ENCODE peak calls at places on chromosomes 4 and X, in four cellular contexts. One of them, this sample, is unnamed.

GRCh38 chrX:73916931-73917657 is 354.1 kb downstream of the CHIC1 start:
- DNase-seq in H1: no peak
- DNase-seq in GM12878: no peak
- DNase-seq in HCT116: peak; percentile 4
- DNase-seq in this sample: peak; percentile 67

GRCh38 chr4:26150948-26151347 is 169.9 kb upstream of the RBPJ start:
- DNase-seq in H1: no peak
- DNase-seq in GM12878: no peak
- DNase-seq in HCT116: no peak
- DNase-seq in this sample: no peak

GRCh38 chrX:17656035-17656418 is 81.3 kb upstream of the SCML1 start:
- DNase-seq in H1: peak; percentile 48
- DNase-seq in GM12878: no peak
- DNase-seq in HCT116: no peak
- DNase-seq in this sample: no peak

GRCh38 chr4:17276821-17277220 is 235.1 kb downstream of the QDPR start:
- DNase-seq in H1: no peak
- DNase-seq in GM12878: no peak
- DNase-seq in HCT116: no peak
- DNase-seq in this sample: no peak

GRCh38 chr4:110636231-110636676 is 13.4 kb upstream of the PITX2 start:
- DNase-seq in H1: no peak
- DNase-seq in GM12878: no peak
- DNase-seq in HCT116: peak; percentile 23
- DNase-seq in this sample: no peak

GRCh38 chrX:23578079-23578478 is 89.2 kb upstream of the PRDX4 start:
- DNase-seq in H1: no peak
- DNase-seq in GM12878: no peak
- DNase-seq in HCT116: no peak
- DNase-seq in this sample: no peak

GRCh38 chr4:122205687-122206086 is 53.6 kb downstream of the BLTP1 start:
- DNase-seq in H1: no peak
- DNase-seq in GM12878: no peak
- DNase-seq in HCT116: no peak
- DNase-seq in this sample: no peak

GRCh38 chr4:15882675-15883086 is 55.9 kb downstream of the FGFBP1 start:
- DNase-seq in H1: peak; percentile 51
- DNase-seq in GM12878: peak; percentile 64
- DNase-seq in HCT116: peak; percentile 79
- DNase-seq in this sample: peak; percentile 76

GRCh38 chr4:104449537-104449936 is 45.2 kb downstream of the CXXC4 start:
- DNase-seq in H1: no peak
- DNase-seq in GM12878: no peak
- DNase-seq in HCT116: no peak
- DNase-seq in this sample: no peak

GRCh38 chrX:68997911-68998310 is 167.3 kb downstream of the PJA1 start:
- DNase-seq in H1: no peak
- DNase-seq in GM12878: no peak
- DNase-seq in HCT116: no peak
- DNase-seq in this sample: no peak

GRCh38 chr4:168769416-168769815 is 240.6 kb downstream of the CBR4 start:
- DNase-seq in H1: no peak
- DNase-seq in GM12878: no peak
- DNase-seq in HCT116: no peak
- DNase-seq in this sample: no peak

GRCh38 chrX:9492901-9493300 is 28.0 kb downstream of the TBL1X start:
- DNase-seq in H1: no peak
- DNase-seq in GM12878: no peak
- DNase-seq in HCT116: no peak
- DNase-seq in this sample: no peak

DNA sequence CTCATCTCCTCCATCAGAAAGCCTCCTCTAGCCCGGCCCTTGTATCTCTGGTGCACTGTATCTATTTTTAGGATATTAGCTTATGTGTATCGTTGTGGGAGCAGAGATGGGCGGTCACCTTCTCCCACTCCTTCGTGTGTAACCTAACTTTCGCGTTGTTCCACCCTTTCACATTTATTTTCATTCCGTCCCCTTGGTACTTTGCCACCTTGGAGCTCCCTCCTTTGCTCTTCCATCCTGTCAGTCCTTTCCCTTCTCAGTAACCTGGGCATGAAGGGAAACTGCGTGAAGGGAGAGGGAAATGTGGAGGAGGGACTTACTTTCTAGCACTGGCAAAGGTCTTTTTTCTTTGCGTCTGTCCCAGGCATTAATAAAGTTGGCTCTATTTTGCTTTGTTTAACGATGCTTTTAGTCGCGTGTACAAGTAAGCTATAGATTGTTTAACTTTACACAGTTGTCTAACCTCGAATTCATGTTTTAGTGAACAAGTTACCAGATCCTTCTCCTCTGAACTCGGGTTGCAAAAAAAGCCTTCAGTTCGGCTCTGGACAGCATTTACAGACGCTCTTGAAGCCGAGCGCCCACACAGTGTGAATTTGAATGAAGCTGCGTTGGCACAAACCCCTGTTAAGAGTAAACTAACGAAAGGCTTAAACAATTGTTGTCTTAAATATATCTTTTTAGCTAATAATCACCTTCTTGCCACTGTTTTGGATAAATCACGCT is 3.9 kb downstream of the PCDH10 start:
- DNase-seq in H1: peak; percentile 40
- DNase-seq in GM12878: no peak
- DNase-seq in HCT116: no peak
- DNase-seq in this sample: no peak
- TF ChIP-seq ZNF274 in H1: no peak
- TF ChIP-seq ZNF274 in GM12878: no peak
- TF ChIP-seq ZNF274 in HCT116: no peak
- TF ChIP-seq ZNF274 in this sample: no peak

DNA sequence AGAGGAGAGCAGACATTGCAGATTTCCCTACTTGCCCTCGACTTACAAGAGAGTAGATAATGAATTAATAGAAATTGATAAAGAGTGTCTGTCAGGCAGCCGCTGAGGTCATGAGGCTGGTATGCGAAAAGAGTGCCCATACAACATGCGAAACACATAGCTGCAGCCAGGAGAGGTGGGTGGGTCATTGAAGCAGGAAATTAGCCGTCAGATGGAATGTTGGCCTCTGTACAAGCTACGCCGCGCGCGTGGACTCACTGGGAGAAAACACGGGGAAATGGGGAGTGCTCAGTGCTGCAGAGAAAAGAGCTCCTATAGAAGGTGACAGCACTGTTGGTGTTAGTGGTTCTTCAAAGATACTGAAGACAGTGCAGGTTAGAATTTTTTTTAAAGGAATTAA is 125.1 kb downstream of the RAPGEF2 start:
- DNase-seq in H1: no peak
- DNase-seq in GM12878: no peak
- DNase-seq in HCT116: peak; percentile 48
- DNase-seq in this sample: no peak
- H3K9ac ChIP-seq in H1: no peak overlapping the region
- H3K9ac ChIP-seq in GM12878: no peak overlapping the region
- H3K9ac ChIP-seq in HCT116: peak overlapping the region; percentile 31
- H3K9ac ChIP-seq in this sample: no peak overlapping the region

GRCh38 chr4:47482326-47482725 is 2.7 kb upstream of the ATP10D start:
- DNase-seq in H1: no peak
- DNase-seq in GM12878: no peak
- DNase-seq in HCT116: no peak
- DNase-seq in this sample: no peak
- H3K4me1 ChIP-seq in H1: no peaks in the 10 kb centered on the region
- H3K4me1 ChIP-seq in GM12878: peaks cover 17% of the 10 kb centered on the region
- H3K4me1 ChIP-seq in HCT116: peaks cover 20% of the 10 kb centered on the region
- H3K4me1 ChIP-seq in this sample: no peaks in the 10 kb centered on the region

GRCh38 chr4:88002786-88003185 is 4.6 kb upstream of the PKD2 start:
- DNase-seq in H1: no peak
- DNase-seq in GM12878: no peak
- DNase-seq in HCT116: no peak
- DNase-seq in this sample: no peak
- TF ChIP-seq ZNF274 in H1: no peak
- TF ChIP-seq ZNF274 in GM12878: no peak
- TF ChIP-seq ZNF274 in HCT116: no peak
- TF ChIP-seq ZNF274 in this sample: no peak

DNA sequence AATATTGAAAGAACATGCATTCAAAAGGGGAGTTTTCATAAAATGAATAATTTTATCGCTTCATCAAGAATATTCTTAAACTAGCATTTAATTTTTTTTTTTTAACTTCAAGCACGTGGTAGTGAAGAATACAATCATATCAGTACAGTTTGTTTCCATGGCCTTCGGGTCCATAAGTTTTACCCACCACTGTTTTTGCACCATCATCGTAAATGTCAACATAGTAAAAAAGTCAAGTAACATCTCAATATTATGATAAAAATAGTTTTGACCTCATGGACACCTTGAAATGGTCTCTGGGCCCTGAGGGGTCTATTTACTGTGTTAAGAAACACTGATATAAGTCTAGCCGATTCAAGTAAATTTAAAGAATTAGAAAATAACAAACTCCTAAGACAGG is 80.2 kb downstream of the ANKRD17 start:
- DNase-seq in H1: no peak
- DNase-seq in GM12878: no peak
- DNase-seq in HCT116: no peak
- DNase-seq in this sample: no peak
- H3K9ac ChIP-seq in H1: no peak overlapping the region
- H3K9ac ChIP-seq in GM12878: no peak overlapping the region
- H3K9ac ChIP-seq in HCT116: no peak overlapping the region
- H3K9ac ChIP-seq in this sample: no peak overlapping the region

DNA sequence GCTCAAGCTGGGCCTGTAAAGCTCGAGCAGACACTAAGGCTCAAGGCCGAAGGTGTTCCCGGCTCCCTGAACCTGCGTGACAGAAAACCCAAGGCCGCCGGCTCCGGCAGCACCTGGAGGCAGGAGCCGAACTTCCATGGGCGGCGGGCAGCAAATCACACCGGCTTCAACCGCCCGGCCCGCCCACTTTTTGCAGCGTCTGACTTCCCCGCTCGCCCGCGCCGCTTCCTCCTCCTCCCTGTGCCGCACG is 940 bp upstream of the NSD2 start:
- DNase-seq in H1: no peak
- DNase-seq in GM12878: no peak
- DNase-seq in HCT116: peak; percentile 73
- DNase-seq in this sample: peak; percentile 73
- H3K4me1 ChIP-seq in H1: no peaks in the 10 kb centered on the region
- H3K4me1 ChIP-seq in GM12878: peaks cover 22% of the 10 kb centered on the region
- H3K4me1 ChIP-seq in HCT116: peaks cover 52% of the 10 kb centered on the region
- H3K4me1 ChIP-seq in this sample: peaks cover 10% of the 10 kb centered on the region

GRCh38 chr4:53489279-53489889 is 101.9 kb downstream of the LNX1 start:
- DNase-seq in H1: no peak
- DNase-seq in GM12878: no peak
- DNase-seq in HCT116: no peak
- DNase-seq in this sample: no peak

GRCh38 chr4:53484911-53485459 is 106.3 kb downstream of the LNX1 start:
- DNase-seq in H1: no peak
- DNase-seq in GM12878: no peak
- DNase-seq in HCT116: no peak
- DNase-seq in this sample: no peak

GRCh38 chr4:53494851-53495250 is 96.4 kb downstream of the LNX1 start:
- DNase-seq in H1: no peak
- DNase-seq in GM12878: no peak
- DNase-seq in HCT116: no peak
- DNase-seq in this sample: no peak

GRCh38 chr4:53490965-53491622 is 100.2 kb downstream of the LNX1 start:
- DNase-seq in H1: no peak
- DNase-seq in GM12878: no peak
- DNase-seq in HCT116: peak; percentile 27
- DNase-seq in this sample: peak; percentile 8

DNA sequence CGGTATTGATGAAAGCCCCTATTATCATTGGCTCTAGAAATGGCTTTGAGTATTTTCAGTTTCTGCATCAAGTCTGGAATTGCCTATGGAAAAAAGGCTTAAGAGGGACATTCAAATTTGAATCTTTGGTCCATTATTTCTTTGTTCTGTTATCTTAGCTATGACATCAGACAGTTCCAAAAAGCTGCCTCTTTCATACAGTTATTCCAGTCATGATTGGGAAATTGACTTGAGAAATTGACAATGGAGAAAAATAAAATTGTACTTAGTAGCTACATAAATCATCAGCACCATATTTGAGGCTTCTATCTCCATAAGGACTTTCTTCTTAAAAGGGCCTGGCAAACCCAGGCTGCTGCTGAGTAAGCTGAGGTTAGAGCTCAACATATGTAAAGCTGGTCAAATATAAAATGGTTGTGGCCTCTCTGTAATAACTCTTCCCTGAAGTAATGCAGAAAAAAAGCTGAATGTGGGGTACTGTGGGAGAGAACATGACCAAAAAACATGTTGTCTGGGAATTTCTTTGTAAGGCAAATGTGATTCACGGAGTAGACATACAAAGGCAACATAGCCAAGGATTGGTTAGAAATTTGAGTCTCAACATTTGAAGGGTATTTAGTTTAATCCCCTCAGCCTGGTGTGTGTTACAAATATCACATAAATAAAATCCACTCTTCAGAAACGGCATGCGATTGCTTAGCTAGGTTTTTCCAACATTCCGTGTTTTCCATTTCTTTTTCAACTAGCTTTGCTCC is 100.9 kb downstream of the LNX1 start:
- DNase-seq in H1: no peak
- DNase-seq in GM12878: no peak
- DNase-seq in HCT116: no peak
- DNase-seq in this sample: no peak
- TF ChIP-seq ZNF274 in H1: no peak
- TF ChIP-seq ZNF274 in GM12878: no peak
- TF ChIP-seq ZNF274 in HCT116: no peak
- TF ChIP-seq ZNF274 in this sample: no peak

GRCh38 chr4:152938237-152938969 is 2.3 kb downstream of the FHDC1 start:
- DNase-seq in H1: no peak
- DNase-seq in GM12878: no peak
- DNase-seq in HCT116: no peak
- DNase-seq in this sample: no peak

GRCh38 chr4:152935661-152936445 is at the start of gene FHDC1:
- DNase-seq in H1: peak; percentile 89
- DNase-seq in GM12878: no peak
- DNase-seq in HCT116: peak; percentile 29
- DNase-seq in this sample: peak; percentile 65

GRCh38 chr4:152936446-152937279 is 540 bp downstream of the FHDC1 start:
- DNase-seq in H1: peak; percentile 78
- DNase-seq in GM12878: no peak
- DNase-seq in HCT116: no peak
- DNase-seq in this sample: peak; percentile 33

GRCh38 chr4:152937535-152938236 is 1.6 kb downstream of the FHDC1 start:
- DNase-seq in H1: peak; percentile 63
- DNase-seq in GM12878: no peak
- DNase-seq in HCT116: no peak
- DNase-seq in this sample: no peak

GRCh38 chr4:152937280-152937534 is 1.1 kb downstream of the FHDC1 start:
- DNase-seq in H1: no peak
- DNase-seq in GM12878: no peak
- DNase-seq in HCT116: no peak
- DNase-seq in this sample: no peak
- H3K9ac ChIP-seq in H1: peak overlapping the region; percentile 70
- H3K9ac ChIP-seq in GM12878: no peak overlapping the region
- H3K9ac ChIP-seq in HCT116: peak overlapping the region; percentile 52
- H3K9ac ChIP-seq in this sample: peak overlapping the region; percentile 86

GRCh38 chr4:113114884-113115283 is 65.4 kb downstream of the ANK2 start:
- DNase-seq in H1: no peak
- DNase-seq in GM12878: no peak
- DNase-seq in HCT116: no peak
- DNase-seq in this sample: no peak
- H3K4me1 ChIP-seq in H1: peaks cover 9% of the 10 kb centered on the region
- H3K4me1 ChIP-seq in GM12878: no peaks in the 10 kb centered on the region
- H3K4me1 ChIP-seq in HCT116: no peaks in the 10 kb centered on the region
- H3K4me1 ChIP-seq in this sample: no peaks in the 10 kb centered on the region